ENCODE peak calls at places on chromosomes 4 and X, in ten cellular contexts. One of them, this sample, is unnamed.

GRCh38 chr4:72352746-72353145 is 216.3 kb downstream of the ADAMTS3 start:
- DNase-seq in astrocyte of the spinal cord: no peak
- DNase-seq in mesothelial cell of epicardium: no peak
- DNase-seq in astrocyte: no peak
- DNase-seq in nephron progenitor cell: no peak
- DNase-seq in AG10803: peak
- DNase-seq in kidney: no peak
- DNase-seq in fibroblast of mammary gland: no peak
- DNase-seq in testis: no peak
- DNase-seq in Panc1: no peak
- DNase-seq in this sample: no peak

GRCh38 chr4:140609548-140610425 is 41.0 kb upstream of the UCP1 start:
- DNase-seq in fibroblast of mammary gland: peak
- DNase-seq in AG10803: peak
- DNase-seq in testis: no peak
- DNase-seq in nephron progenitor cell: peak
- DNase-seq in Panc1: peak
- DNase-seq in astrocyte of the spinal cord: peak
- DNase-seq in kidney: no peak
- DNase-seq in mesothelial cell of epicardium: no peak
- DNase-seq in astrocyte: peak
- DNase-seq in this sample: no peak

GRCh38 chrX:30971761-30972603 is 82.9 kb upstream of the TAB3 start:
- DNase-seq in fibroblast of mammary gland: peak
- DNase-seq in astrocyte of the spinal cord: peak
- DNase-seq in AG10803: peak
- DNase-seq in kidney: no peak
- DNase-seq in Panc1: peak
- DNase-seq in testis: peak
- DNase-seq in nephron progenitor cell: peak
- DNase-seq in astrocyte: peak
- DNase-seq in mesothelial cell of epicardium: no peak
- DNase-seq in this sample: peak

GRCh38 chr4:85200106-85200505 is 233.6 kb upstream of the WDFY3 start:
- DNase-seq in testis: no peak
- DNase-seq in nephron progenitor cell: no peak
- DNase-seq in fibroblast of mammary gland: peak
- DNase-seq in Panc1: no peak
- DNase-seq in astrocyte: no peak
- DNase-seq in AG10803: no peak
- DNase-seq in mesothelial cell of epicardium: no peak
- DNase-seq in kidney: no peak
- DNase-seq in astrocyte of the spinal cord: no peak
- DNase-seq in this sample: no peak

GRCh38 chrX:47228550-47229270 is 4.1 kb upstream of the USP11 start:
- DNase-seq in nephron progenitor cell: no peak
- DNase-seq in astrocyte: no peak
- DNase-seq in astrocyte of the spinal cord: no peak
- DNase-seq in Panc1: no peak
- DNase-seq in AG10803: no peak
- DNase-seq in kidney: peak
- DNase-seq in mesothelial cell of epicardium: no peak
- DNase-seq in testis: no peak
- DNase-seq in fibroblast of mammary gland: no peak
- DNase-seq in this sample: no peak

GRCh38 chrX:46260502-46260901 is 284.7 kb downstream of the ZNF674 start:
- DNase-seq in AG10803: no peak
- DNase-seq in astrocyte of the spinal cord: peak
- DNase-seq in kidney: no peak
- DNase-seq in fibroblast of mammary gland: no peak
- DNase-seq in Panc1: no peak
- DNase-seq in astrocyte: peak
- DNase-seq in mesothelial cell of epicardium: no peak
- DNase-seq in testis: no peak
- DNase-seq in nephron progenitor cell: no peak
- DNase-seq in this sample: no peak

GRCh38 chrX:27583976-27584375 is 6.2 kb upstream of the DCAF8L2 start:
- DNase-seq in mesothelial cell of epicardium: no peak
- DNase-seq in kidney: no peak
- DNase-seq in nephron progenitor cell: no peak
- DNase-seq in astrocyte of the spinal cord: no peak
- DNase-seq in astrocyte: peak
- DNase-seq in fibroblast of mammary gland: no peak
- DNase-seq in Panc1: no peak
- DNase-seq in AG10803: no peak
- DNase-seq in testis: no peak
- DNase-seq in this sample: no peak

GRCh38 chr4:119046263-119046662 is 89.4 kb upstream of the MYOZ2 start:
- DNase-seq in fibroblast of mammary gland: no peak
- DNase-seq in astrocyte of the spinal cord: no peak
- DNase-seq in Panc1: no peak
- DNase-seq in astrocyte: no peak
- DNase-seq in mesothelial cell of epicardium: no peak
- DNase-seq in testis: peak
- DNase-seq in kidney: peak
- DNase-seq in AG10803: no peak
- DNase-seq in nephron progenitor cell: no peak
- DNase-seq in this sample: no peak

GRCh38 chrX:155179343-155179997 is 36.8 kb upstream of the VBP1 start:
- DNase-seq in nephron progenitor cell: no peak
- DNase-seq in astrocyte of the spinal cord: no peak
- DNase-seq in fibroblast of mammary gland: no peak
- DNase-seq in AG10803: no peak
- DNase-seq in testis: no peak
- DNase-seq in kidney: no peak
- DNase-seq in mesothelial cell of epicardium: no peak
- DNase-seq in Panc1: peak
- DNase-seq in astrocyte: no peak
- DNase-seq in this sample: no peak

GRCh38 chr4:147057631-147057980 is 111.9 kb upstream of the TTC29 start:
- DNase-seq in astrocyte: peak
- DNase-seq in astrocyte of the spinal cord: peak
- DNase-seq in fibroblast of mammary gland: peak
- DNase-seq in AG10803: peak
- DNase-seq in mesothelial cell of epicardium: no peak
- DNase-seq in kidney: no peak
- DNase-seq in Panc1: peak
- DNase-seq in testis: no peak
- DNase-seq in nephron progenitor cell: no peak
- DNase-seq in this sample: no peak

GRCh38 chr4:124710253-124710849 is 2.2 kb downstream of the ANKRD50 start:
- DNase-seq in mesothelial cell of epicardium: no peak
- DNase-seq in nephron progenitor cell: no peak
- DNase-seq in kidney: no peak
- DNase-seq in Panc1: no peak
- DNase-seq in fibroblast of mammary gland: no peak
- DNase-seq in astrocyte of the spinal cord: peak
- DNase-seq in AG10803: no peak
- DNase-seq in astrocyte: peak
- DNase-seq in testis: no peak
- DNase-seq in this sample: no peak

GRCh38 chr4:175703956-175704600 is 108.0 kb downstream of the GPM6A start:
- DNase-seq in astrocyte of the spinal cord: no peak
- DNase-seq in fibroblast of mammary gland: no peak
- DNase-seq in mesothelial cell of epicardium: no peak
- DNase-seq in kidney: no peak
- DNase-seq in astrocyte: no peak
- DNase-seq in Panc1: no peak
- DNase-seq in AG10803: no peak
- DNase-seq in nephron progenitor cell: no peak
- DNase-seq in testis: no peak
- DNase-seq in this sample: no peak

GRCh38 chr4:56424697-56425514 is 10.5 kb downstream of the PPAT start:
- DNase-seq in nephron progenitor cell: peak
- DNase-seq in mesothelial cell of epicardium: no peak
- DNase-seq in testis: peak
- DNase-seq in astrocyte of the spinal cord: peak
- DNase-seq in AG10803: peak
- DNase-seq in fibroblast of mammary gland: peak
- DNase-seq in Panc1: no peak
- DNase-seq in astrocyte: no peak
- DNase-seq in kidney: no peak
- DNase-seq in this sample: peak

DNA sequence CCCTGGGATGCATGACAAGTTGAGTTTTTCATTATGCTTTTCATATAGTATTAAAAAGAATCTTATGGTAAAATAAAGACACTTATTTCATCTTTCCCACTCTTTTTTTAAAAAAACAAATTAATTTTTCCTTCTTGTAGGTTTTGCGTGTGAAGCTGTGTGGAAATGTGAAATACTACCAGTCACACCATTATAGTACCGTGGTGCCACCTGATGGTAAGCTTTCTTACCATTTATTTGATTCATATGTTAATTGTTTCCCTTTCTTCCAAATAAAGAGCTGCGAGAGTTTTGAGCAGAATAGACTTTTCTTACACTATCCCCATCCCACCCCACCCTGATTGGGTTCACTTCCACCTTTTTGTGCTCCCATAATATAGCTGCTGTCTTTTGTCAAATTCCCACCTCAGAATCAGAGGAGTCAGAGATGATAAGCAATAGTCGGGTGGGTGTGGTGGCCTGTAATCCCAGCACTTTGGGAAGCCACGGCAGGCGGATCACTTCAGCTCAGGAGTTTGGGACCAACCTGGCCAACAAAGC is 44.3 kb downstream of the CASP6 start:
- DNase-seq in testis: no peak
- DNase-seq in AG10803: no peak
- DNase-seq in astrocyte: no peak
- DNase-seq in astrocyte of the spinal cord: no peak
- DNase-seq in fibroblast of mammary gland: peak
- DNase-seq in kidney: no peak
- DNase-seq in Panc1: no peak
- DNase-seq in mesothelial cell of epicardium: no peak
- DNase-seq in nephron progenitor cell: no peak
- DNase-seq in this sample: no peak
- TF ChIP-seq CTCF in testis: no peak
- TF ChIP-seq CTCF in AG10803: no peak
- TF ChIP-seq CTCF in astrocyte: no peak
- TF ChIP-seq CTCF in astrocyte of the spinal cord: no peak
- TF ChIP-seq CTCF in fibroblast of mammary gland: no peak
- TF ChIP-seq CTCF in kidney: no peak
- TF ChIP-seq CTCF in Panc1: peak
- TF ChIP-seq CTCF in mesothelial cell of epicardium: no peak
- TF ChIP-seq CTCF in nephron progenitor cell: no peak
- TF ChIP-seq CTCF in this sample: no peak

DNA sequence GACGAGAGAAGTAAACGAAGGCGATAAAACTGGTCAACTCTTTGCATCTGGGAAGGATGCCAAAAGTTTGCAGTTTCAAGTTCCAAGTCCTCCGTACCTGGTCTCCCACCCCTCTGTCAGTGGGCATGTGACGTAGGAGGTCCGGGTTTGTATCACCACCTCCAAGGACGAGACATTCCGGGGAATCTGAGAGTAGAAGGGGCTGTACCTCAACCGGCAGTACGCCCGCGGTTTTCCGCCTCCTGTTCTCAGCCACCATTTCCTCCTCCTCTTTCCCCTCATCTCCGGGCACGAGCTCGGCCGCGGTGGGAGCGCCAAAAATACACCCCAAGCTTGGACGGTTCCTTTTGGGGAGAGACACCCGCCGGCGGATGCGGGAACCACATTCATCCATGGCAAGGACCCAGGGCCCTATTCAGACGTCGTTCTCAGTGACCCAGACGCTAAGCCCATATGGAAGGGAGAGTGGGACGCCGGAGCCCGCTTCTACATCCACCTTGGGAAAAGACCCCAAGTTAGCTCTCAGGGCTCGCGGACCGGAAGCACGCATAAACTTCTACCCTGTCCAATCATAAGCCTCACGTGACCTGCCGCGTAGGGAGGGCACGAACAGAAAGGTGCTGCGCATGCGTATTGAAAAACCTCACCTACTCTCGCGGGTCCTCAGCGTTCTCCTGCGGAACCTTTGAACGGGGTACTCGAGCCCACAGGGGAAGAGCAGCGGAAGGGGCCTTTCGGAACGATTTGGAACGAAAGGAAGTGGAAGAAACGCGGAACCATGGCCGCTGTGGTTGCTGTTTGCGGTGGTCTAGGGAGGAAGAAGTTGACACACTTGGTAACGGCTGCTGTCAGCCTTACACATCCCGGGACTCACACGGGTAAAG is at the start of the genes HELQ and MRPS18C:
- DNase-seq in nephron progenitor cell: peak
- DNase-seq in astrocyte of the spinal cord: peak
- DNase-seq in kidney: peak
- DNase-seq in astrocyte: peak
- DNase-seq in mesothelial cell of epicardium: peak
- DNase-seq in testis: peak
- DNase-seq in fibroblast of mammary gland: peak
- DNase-seq in Panc1: peak
- DNase-seq in AG10803: peak
- DNase-seq in this sample: peak
- TF ChIP-seq CTCF in nephron progenitor cell: no peak
- TF ChIP-seq CTCF in astrocyte of the spinal cord: peak
- TF ChIP-seq CTCF in kidney: no peak
- TF ChIP-seq CTCF in astrocyte: no peak
- TF ChIP-seq CTCF in mesothelial cell of epicardium: no peak
- TF ChIP-seq CTCF in testis: peak
- TF ChIP-seq CTCF in fibroblast of mammary gland: peak
- TF ChIP-seq CTCF in Panc1: no peak
- TF ChIP-seq CTCF in AG10803: peak
- TF ChIP-seq CTCF in this sample: no peak

GRCh38 chr4:87120411-87121162 is 99.8 kb downstream of the KLHL8 start:
- DNase-seq in Panc1: no peak
- DNase-seq in astrocyte of the spinal cord: peak
- DNase-seq in kidney: peak
- DNase-seq in astrocyte: peak
- DNase-seq in AG10803: no peak
- DNase-seq in fibroblast of mammary gland: peak
- DNase-seq in testis: peak
- DNase-seq in nephron progenitor cell: peak
- DNase-seq in mesothelial cell of epicardium: no peak
- DNase-seq in this sample: no peak
- TF ChIP-seq CTCF in Panc1: no peak
- TF ChIP-seq CTCF in astrocyte of the spinal cord: no peak
- TF ChIP-seq CTCF in kidney: no peak
- TF ChIP-seq CTCF in astrocyte: no peak
- TF ChIP-seq CTCF in AG10803: no peak
- TF ChIP-seq CTCF in fibroblast of mammary gland: peak
- TF ChIP-seq CTCF in testis: no peak
- TF ChIP-seq CTCF in nephron progenitor cell: no peak
- TF ChIP-seq CTCF in mesothelial cell of epicardium: no peak
- TF ChIP-seq CTCF in this sample: no peak

DNA sequence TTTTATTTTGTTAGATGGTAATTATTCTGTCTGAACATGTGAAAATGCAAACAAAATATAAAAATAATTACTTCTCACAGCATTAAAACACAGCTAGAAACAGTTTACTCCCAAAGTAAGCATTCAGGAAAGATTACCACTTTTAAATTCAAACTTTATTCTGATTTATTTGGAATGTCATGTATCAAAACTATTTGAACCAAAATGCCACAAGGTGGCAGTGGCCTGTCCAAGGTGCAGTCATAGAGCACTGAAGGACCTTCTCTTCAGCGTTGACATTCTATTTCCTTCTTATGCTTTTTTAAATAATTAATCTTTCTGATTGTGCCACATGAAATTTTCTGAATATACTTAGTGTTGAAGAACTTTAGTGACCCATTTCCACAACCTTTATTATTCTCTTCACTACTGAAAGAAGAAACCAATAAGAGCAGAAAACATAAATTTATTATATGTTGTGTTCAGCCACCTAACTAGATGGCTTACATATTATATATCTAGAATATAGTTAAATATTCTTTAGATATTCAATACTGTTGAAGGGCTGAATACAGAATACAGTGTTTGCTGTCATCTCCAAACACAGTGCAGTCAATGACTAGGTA is 283.6 kb downstream of the CFAP299 start:
- DNase-seq in astrocyte of the spinal cord: no peak
- DNase-seq in Panc1: no peak
- DNase-seq in kidney: no peak
- DNase-seq in nephron progenitor cell: no peak
- DNase-seq in AG10803: no peak
- DNase-seq in fibroblast of mammary gland: peak
- DNase-seq in astrocyte: peak
- DNase-seq in testis: peak
- DNase-seq in mesothelial cell of epicardium: no peak
- DNase-seq in this sample: peak
- TF ChIP-seq CTCF in astrocyte of the spinal cord: peak
- TF ChIP-seq CTCF in Panc1: no peak
- TF ChIP-seq CTCF in kidney: peak
- TF ChIP-seq CTCF in nephron progenitor cell: no peak
- TF ChIP-seq CTCF in AG10803: no peak
- TF ChIP-seq CTCF in fibroblast of mammary gland: peak
- TF ChIP-seq CTCF in astrocyte: no peak
- TF ChIP-seq CTCF in testis: no peak
- TF ChIP-seq CTCF in mesothelial cell of epicardium: peak
- TF ChIP-seq CTCF in this sample: peak

This sample was measured in endothelial cell.